ENCODE peak calls at places on chromosomes 11 and 22, in six cellular contexts. G is choroid plexus epithelial cell, K is HFFc6, A is osteoblast, P is thoracic aorta, U is hepatocyte. L is an unnamed sample.

GRCh38 chr22:42582987-42583386 is 29.2 kb downstream of the SERHL2 start:
- DNase-seq in G (no peak), P (no peak), U (no peak), K (no peak), A (peak), L (no peak)

GRCh38 chr22:43889366-43890253 is 2.2 kb downstream of the PNPLA5 start:
- DNase-seq in G (peak), K (peak), A (peak), U (no peak), P (no peak), L (no peak)

GRCh38 chr11:120718171-120718570 is 206.6 kb downstream of the GRIK4 start:
- DNase-seq in G (no peak), U (no peak), A (no peak), P (no peak), K (no peak), L (no peak)

GRCh38 chr22:22408731-22409696 is 99.5 kb downstream of the ZNF280B start:
- DNase-seq in G (peak), U (peak), P (no peak), A (no peak), K (no peak), L (peak)

GRCh38 chr11:47595029-47595428 is 818 bp upstream of the C1QTNF4 start:
- DNase-seq in K (no peak), A (peak), G (no peak), P (no peak), U (no peak), L (no peak)

GRCh38 chr22:42270512-42271190 is at the start of gene TCF20:
- DNase-seq in P (no peak), A (peak), K (peak), U (peak), G (peak), L (peak)

GRCh38 chr11:96342131-96342970 is 644 bp downstream of the MAML2 start:
- DNase-seq in K (no peak), G (peak), A (no peak), U (no peak), P (no peak), L (no peak)

GRCh38 chr11:124799384-124800225 is 601 bp downstream of the MSANTD2 start:
- DNase-seq in U (peak), A (peak), G (peak), K (no peak), P (no peak), L (peak)

GRCh38 chr11:48005133-48005532 is 24.8 kb downstream of the PTPRJ start:
- DNase-seq in K (no peak), U (no peak), G (peak), A (peak), P (no peak), L (no peak)

GRCh38 chr11:1556278-1557167 is 15.5 kb downstream of the DUSP8 start:
- DNase-seq in P (no peak), K (no peak), A (no peak), G (no peak), U (no peak), L (no peak)

GRCh38 chr11:1554981-1555712 is 16.9 kb downstream of the DUSP8 start:
- DNase-seq in P (no peak), G (no peak), U (no peak), A (peak), K (no peak), L (no peak)

GRCh38 chr11:1555713-1556153 is 16.3 kb downstream of the DUSP8 start:
- DNase-seq in K (no peak), G (no peak), A (no peak), P (no peak), U (no peak), L (no peak)

GRCh38 chr11:1557168-1557884 is 14.7 kb downstream of the DUSP8 start:
- DNase-seq in K (no peak), G (no peak), P (no peak), U (no peak), A (peak), L (no peak)

DNA sequence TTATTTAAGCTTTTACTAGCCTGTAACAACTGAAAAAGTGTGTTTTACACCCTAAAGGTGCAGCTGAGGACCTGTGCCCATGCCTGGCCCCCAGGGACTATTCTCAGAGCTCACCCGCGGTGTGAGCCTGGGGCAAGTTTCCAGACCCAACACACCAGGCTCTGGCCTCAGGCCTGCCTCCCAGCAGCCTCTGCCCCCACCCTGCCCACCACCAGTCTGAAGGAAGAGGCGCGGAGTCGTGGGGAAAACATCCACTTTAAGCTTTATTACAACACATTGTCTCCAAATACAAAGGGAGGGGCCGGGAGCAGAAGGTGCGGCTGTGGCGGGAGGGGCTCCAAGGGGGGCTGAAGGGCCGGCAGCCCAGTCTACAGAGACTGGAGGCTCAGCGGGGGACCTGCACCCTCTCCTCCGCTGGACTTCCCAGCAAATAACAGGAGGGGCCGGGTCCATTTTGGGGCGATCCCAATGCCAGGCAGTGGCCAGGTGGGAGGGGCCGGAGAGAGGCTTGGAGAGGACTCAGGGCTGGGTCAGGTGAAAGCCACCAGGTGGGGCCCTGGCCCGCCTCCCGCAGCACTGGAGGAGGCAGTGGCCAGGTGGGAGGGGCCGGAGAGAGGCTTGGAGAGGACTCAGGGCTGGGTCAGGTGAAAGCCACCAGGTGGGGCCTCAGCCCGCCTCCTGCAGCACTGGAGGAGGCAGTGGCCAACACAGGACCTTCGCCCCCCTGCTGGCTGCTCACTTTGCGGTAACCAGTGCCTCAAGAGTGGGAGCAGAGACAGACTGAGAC is 18.1 kb downstream of the DUSP8 start:
- DNase-seq in P (no peak), G (no peak), U (peak), A (no peak), K (no peak), L (peak)
- TF ChIP-seq CTCF in P (no peak), G (no peak), U (peak), A (no peak), K (peak), L (peak)

GRCh38 chr11:2298795-2299747 is 2.6 kb downstream of the C11orf21 start:
- DNase-seq in A (peak), G (peak), K (no peak), U (peak), P (no peak), L (peak)
- TF ChIP-seq CTCF in A (peak), G (peak), K (peak), U (peak), P (no peak), L (peak)

GRCh38 chr11:69974528-69974927 is 103.6 kb upstream of the ANO1 start:
- DNase-seq in G (no peak), A (no peak), P (no peak), K (no peak), U (peak), L (no peak)
- TF ChIP-seq CTCF in G (no peak), A (no peak), P (no peak), K (no peak), U (no peak), L (no peak)

DNA sequence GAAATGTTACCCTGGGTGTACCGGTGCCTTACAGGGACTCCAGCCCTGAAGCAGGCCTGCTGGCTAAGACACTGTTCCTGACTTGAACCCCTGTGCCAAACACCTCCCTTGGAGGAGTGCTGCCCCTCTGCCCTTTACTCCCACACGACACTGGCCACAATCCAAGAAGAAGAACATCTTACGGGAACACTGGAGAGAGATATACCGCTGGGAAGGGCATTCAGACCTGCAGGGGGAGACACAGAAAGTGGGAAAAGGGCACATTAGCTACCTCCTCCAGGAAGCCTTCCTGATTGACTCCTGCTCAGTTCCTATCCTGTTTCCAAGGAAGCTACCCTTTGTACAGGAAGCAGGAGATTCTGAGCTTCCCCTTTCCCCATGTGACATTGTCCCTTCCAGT is 18.7 kb downstream of the TMPRSS13 start:
- DNase-seq in U (no peak), P (no peak), A (no peak), G (no peak), K (no peak), L (no peak)
- TF ChIP-seq CTCF in U (no peak), P (no peak), A (no peak), G (no peak), K (no peak), L (no peak)